ENCODE peak calls at places on chromosomes 2 and 18, in five cellular contexts. One of them, this sample, is unnamed.

GRCh38 chr18:48328473-48329205 is 80.5 kb downstream of the ZBTB7C start:
- DNase-seq in A549: peak
- DNase-seq in esophagus squamous epithelium: no peak
- DNase-seq in breast epithelium: no peak
- DNase-seq in transverse colon: no peak
- DNase-seq in this sample: peak

GRCh38 chr2:241951920-241952319 is 82.4 kb downstream of the RTP5 start:
- DNase-seq in A549: no peak
- DNase-seq in esophagus squamous epithelium: no peak
- DNase-seq in breast epithelium: no peak
- DNase-seq in transverse colon: peak
- DNase-seq in this sample: peak

GRCh38 chr2:240873098-240873788 is 4.6 kb downstream of the AGXT start:
- DNase-seq in A549: no peak
- DNase-seq in esophagus squamous epithelium: no peak
- DNase-seq in breast epithelium: no peak
- DNase-seq in transverse colon: no peak
- DNase-seq in this sample: no peak

GRCh38 chr18:62669225-62669624 is 46.1 kb upstream of the PHLPP1 start:
- DNase-seq in A549: no peak
- DNase-seq in esophagus squamous epithelium: no peak
- DNase-seq in breast epithelium: no peak
- DNase-seq in transverse colon: no peak
- DNase-seq in this sample: no peak

GRCh38 chr18:55856679-55857078 is 268.7 kb upstream of the TCF4 start:
- DNase-seq in A549: no peak
- DNase-seq in esophagus squamous epithelium: no peak
- DNase-seq in breast epithelium: no peak
- DNase-seq in transverse colon: no peak
- DNase-seq in this sample: no peak

GRCh38 chr2:46672752-46673151 is 193.4 kb downstream of the TMEM247 start:
- DNase-seq in A549: no peak
- DNase-seq in esophagus squamous epithelium: no peak
- DNase-seq in breast epithelium: no peak
- DNase-seq in transverse colon: no peak
- DNase-seq in this sample: no peak

GRCh38 chr18:853471-853870 is 41.4 kb upstream of the YES1 start:
- DNase-seq in A549: no peak
- DNase-seq in esophagus squamous epithelium: no peak
- DNase-seq in breast epithelium: no peak
- DNase-seq in transverse colon: no peak
- DNase-seq in this sample: no peak

GRCh38 chr2:23200056-23200455 is 184.9 kb upstream of the KLHL29 start:
- DNase-seq in A549: no peak
- DNase-seq in esophagus squamous epithelium: no peak
- DNase-seq in breast epithelium: no peak
- DNase-seq in transverse colon: no peak
- DNase-seq in this sample: no peak

GRCh38 chr2:126736133-126736874 is 80.3 kb downstream of the GYPC start:
- DNase-seq in A549: no peak
- DNase-seq in esophagus squamous epithelium: no peak
- DNase-seq in breast epithelium: no peak
- DNase-seq in transverse colon: peak
- DNase-seq in this sample: no peak

GRCh38 chr2:10354399-10354798 is 51.7 kb downstream of the HPCAL1 start:
- DNase-seq in A549: no peak
- DNase-seq in esophagus squamous epithelium: no peak
- DNase-seq in breast epithelium: no peak
- DNase-seq in transverse colon: no peak
- DNase-seq in this sample: no peak

GRCh38 chr2:183037281-183037659 is 987 bp downstream of the NCKAP1 start:
- DNase-seq in A549: no peak
- DNase-seq in esophagus squamous epithelium: no peak
- DNase-seq in breast epithelium: no peak
- DNase-seq in transverse colon: no peak
- DNase-seq in this sample: no peak
- TF ChIP-seq POLR2A in A549: no peak
- TF ChIP-seq POLR2A in esophagus squamous epithelium: no peak
- TF ChIP-seq POLR2A in breast epithelium: no peak
- TF ChIP-seq POLR2A in transverse colon: no peak
- TF ChIP-seq POLR2A in this sample: no peak

DNA sequence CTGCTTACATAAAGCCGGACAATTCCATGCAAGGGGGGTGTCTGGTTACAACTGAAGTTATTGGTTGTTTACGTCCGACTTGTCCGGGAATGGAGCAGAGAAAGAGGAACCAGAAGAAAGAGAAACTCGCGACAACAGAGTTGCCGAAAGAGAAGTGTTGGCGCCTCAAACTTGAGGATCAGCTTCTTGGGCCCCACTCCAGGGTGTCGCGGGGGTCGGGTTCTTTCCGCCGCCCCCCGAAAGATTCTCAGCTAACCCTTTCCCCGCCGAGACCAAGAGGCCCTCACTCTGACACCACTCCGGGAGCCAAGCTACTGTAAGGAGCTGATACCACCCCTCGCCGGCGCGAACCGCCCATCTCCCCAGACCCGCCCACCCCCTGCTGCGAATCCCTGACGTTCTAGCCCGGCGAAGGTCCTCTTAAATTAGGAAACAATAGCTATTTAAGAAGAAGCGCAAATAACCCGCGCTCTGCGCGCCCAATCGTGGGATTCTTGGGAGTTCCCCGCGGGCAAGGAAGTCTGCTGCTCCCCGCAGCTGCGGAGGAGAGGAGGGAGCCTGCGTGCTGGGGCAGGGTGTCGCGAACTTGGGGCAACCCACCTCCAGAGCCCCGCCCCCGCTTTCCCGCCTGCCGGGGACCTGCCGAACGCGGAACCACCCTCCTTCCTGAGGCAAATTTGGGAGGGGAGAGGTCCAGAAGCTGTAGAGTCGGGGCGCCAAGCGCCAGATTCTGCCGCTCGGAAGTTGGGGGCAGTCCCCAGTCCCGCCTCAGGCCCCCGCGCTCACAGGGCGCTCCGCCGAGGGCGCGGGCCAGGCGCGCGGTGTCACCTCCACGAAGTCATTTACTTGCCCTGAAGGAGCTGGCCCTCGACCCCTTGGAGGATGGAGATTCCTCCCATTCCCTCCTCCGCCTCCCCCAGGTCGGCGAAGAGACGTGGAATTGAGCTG is 8.5 kb upstream of the SP9 start:
- DNase-seq in A549: peak
- DNase-seq in esophagus squamous epithelium: no peak
- DNase-seq in breast epithelium: no peak
- DNase-seq in transverse colon: peak
- DNase-seq in this sample: no peak
- H3K27ac ChIP-seq in A549: peak
- H3K27ac ChIP-seq in esophagus squamous epithelium: no peak
- H3K27ac ChIP-seq in breast epithelium: peak
- H3K27ac ChIP-seq in transverse colon: no peak
- H3K27ac ChIP-seq in this sample: no peak

GRCh38 chr18:10519999-10520935 is 5.6 kb upstream of the NAPG start:
- DNase-seq in A549: peak
- DNase-seq in esophagus squamous epithelium: no peak
- DNase-seq in breast epithelium: peak
- DNase-seq in transverse colon: peak
- DNase-seq in this sample: peak

GRCh38 chr18:10519366-10519765 is 6.5 kb upstream of the NAPG start:
- DNase-seq in A549: no peak
- DNase-seq in esophagus squamous epithelium: no peak
- DNase-seq in breast epithelium: no peak
- DNase-seq in transverse colon: no peak
- DNase-seq in this sample: no peak

GRCh38 chr18:10515456-10515855 is 10.4 kb upstream of the NAPG start:
- DNase-seq in A549: no peak
- DNase-seq in esophagus squamous epithelium: no peak
- DNase-seq in breast epithelium: peak
- DNase-seq in transverse colon: no peak
- DNase-seq in this sample: no peak

GRCh38 chr18:10516078-10516477 is 9.7 kb upstream of the NAPG start:
- DNase-seq in A549: no peak
- DNase-seq in esophagus squamous epithelium: no peak
- DNase-seq in breast epithelium: no peak
- DNase-seq in transverse colon: no peak
- DNase-seq in this sample: no peak

GRCh38 chr18:10518595-10519273 is 7.1 kb upstream of the NAPG start:
- DNase-seq in A549: no peak
- DNase-seq in esophagus squamous epithelium: no peak
- DNase-seq in breast epithelium: no peak
- DNase-seq in transverse colon: peak
- DNase-seq in this sample: no peak
- H3K4me3 ChIP-seq in A549: no peak
- H3K4me3 ChIP-seq in esophagus squamous epithelium: no peak
- H3K4me3 ChIP-seq in breast epithelium: no peak
- H3K4me3 ChIP-seq in transverse colon: no peak
- H3K4me3 ChIP-seq in this sample: no peak

DNA sequence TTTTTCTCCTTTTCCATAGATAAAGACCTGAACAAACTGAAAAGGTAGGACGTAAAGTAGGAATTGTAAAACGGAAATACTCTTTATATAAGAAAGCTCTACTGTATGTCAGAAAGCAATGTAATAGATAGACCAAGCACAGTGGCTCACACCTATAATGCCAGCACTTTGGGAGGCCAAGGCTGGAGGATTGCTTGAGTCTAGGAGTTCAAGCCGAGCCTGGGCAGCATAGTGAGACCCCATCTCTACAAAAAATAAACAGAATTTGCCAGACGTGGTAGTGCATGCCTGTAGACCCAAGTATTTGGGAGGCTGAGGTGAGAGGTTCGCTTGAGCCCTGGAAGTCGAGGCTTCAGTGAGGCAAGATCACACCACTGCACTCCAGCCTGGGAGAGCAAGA is 7.6 kb downstream of the ZNF397 start:
- DNase-seq in A549: no peak
- DNase-seq in esophagus squamous epithelium: no peak
- DNase-seq in breast epithelium: no peak
- DNase-seq in transverse colon: no peak
- DNase-seq in this sample: no peak
- TF ChIP-seq POLR2A in A549: no peak
- TF ChIP-seq POLR2A in esophagus squamous epithelium: no peak
- TF ChIP-seq POLR2A in breast epithelium: no peak
- TF ChIP-seq POLR2A in transverse colon: no peak
- TF ChIP-seq POLR2A in this sample: no peak

GRCh38 chr2:43515807-43516497 is 79.9 kb downstream of the THADA start:
- DNase-seq in A549: no peak
- DNase-seq in esophagus squamous epithelium: no peak
- DNase-seq in breast epithelium: no peak
- DNase-seq in transverse colon: no peak
- DNase-seq in this sample: no peak
- H3K27ac ChIP-seq in A549: no peak
- H3K27ac ChIP-seq in esophagus squamous epithelium: peak
- H3K27ac ChIP-seq in breast epithelium: peak
- H3K27ac ChIP-seq in transverse colon: peak
- H3K27ac ChIP-seq in this sample: peak

DNA sequence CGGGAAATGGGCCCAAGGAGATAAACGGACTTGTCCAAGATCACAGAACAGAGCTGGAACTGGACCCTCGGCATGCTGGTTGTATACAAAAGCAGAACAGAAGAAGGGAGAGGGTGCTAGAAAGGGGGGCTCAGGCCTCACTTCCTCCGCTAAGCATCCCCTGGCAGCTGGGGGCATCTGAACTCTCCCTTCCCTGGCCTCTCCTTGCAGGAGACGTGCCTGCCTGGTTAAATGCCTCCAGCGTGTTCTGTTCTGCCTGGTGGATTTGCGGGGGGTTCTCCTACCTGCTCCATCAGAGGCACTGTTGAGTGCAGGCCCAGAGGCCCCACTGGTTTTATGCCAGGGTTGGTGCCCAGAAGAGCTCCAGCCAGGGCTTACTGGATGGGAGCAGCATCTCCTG is 124.7 kb downstream of the ZFP36L2 start:
- DNase-seq in A549: no peak
- DNase-seq in esophagus squamous epithelium: no peak
- DNase-seq in breast epithelium: peak
- DNase-seq in transverse colon: no peak
- DNase-seq in this sample: no peak
- H3K4me3 ChIP-seq in A549: no peak
- H3K4me3 ChIP-seq in esophagus squamous epithelium: no peak
- H3K4me3 ChIP-seq in breast epithelium: peak
- H3K4me3 ChIP-seq in transverse colon: peak
- H3K4me3 ChIP-seq in this sample: no peak

GRCh38 chr2:210226186-210226585 is 939 bp upstream of the ACADL start:
- DNase-seq in A549: no peak
- DNase-seq in esophagus squamous epithelium: no peak
- DNase-seq in breast epithelium: no peak
- DNase-seq in transverse colon: no peak
- DNase-seq in this sample: no peak
- TF ChIP-seq POLR2A in A549: no peak
- TF ChIP-seq POLR2A in esophagus squamous epithelium: no peak
- TF ChIP-seq POLR2A in breast epithelium: no peak
- TF ChIP-seq POLR2A in transverse colon: no peak
- TF ChIP-seq POLR2A in this sample: no peak

GRCh38 chr2:48344441-48344756 is 185.6 kb upstream of the STON1 start:
- DNase-seq in A549: no peak
- DNase-seq in esophagus squamous epithelium: no peak
- DNase-seq in breast epithelium: no peak
- DNase-seq in transverse colon: no peak
- DNase-seq in this sample: no peak

GRCh38 chr2:48343571-48344440 is 186.1 kb upstream of the STON1 start:
- DNase-seq in A549: peak
- DNase-seq in esophagus squamous epithelium: no peak
- DNase-seq in breast epithelium: no peak
- DNase-seq in transverse colon: no peak
- DNase-seq in this sample: no peak

GRCh38 chr2:48345176-48345575 is 184.8 kb upstream of the STON1 start:
- DNase-seq in A549: peak
- DNase-seq in esophagus squamous epithelium: no peak
- DNase-seq in breast epithelium: no peak
- DNase-seq in transverse colon: no peak
- DNase-seq in this sample: no peak

GRCh38 chr2:48347712-48348111 is 182.2 kb upstream of the STON1 start:
- DNase-seq in A549: peak
- DNase-seq in esophagus squamous epithelium: no peak
- DNase-seq in breast epithelium: no peak
- DNase-seq in transverse colon: no peak
- DNase-seq in this sample: no peak

DNA sequence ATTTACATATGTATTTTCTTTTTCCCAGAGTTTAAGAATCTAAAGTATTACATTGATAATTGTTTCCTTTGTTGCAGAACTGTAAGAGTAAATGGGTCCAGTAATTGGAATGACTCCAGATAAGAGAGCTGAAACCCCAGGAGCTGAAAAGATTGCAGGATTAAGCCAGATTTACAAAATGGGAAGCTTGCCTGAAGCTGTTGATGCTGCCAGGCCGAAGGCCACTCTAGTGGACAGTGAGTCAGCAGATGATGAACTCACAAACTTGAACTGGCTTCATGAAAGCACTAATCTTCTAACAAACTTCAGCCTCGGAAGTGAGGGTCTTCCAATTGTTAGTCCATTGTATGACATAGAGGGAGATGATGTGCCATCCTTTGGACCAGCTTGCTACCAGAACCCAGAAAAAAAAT is 183.8 kb upstream of the STON1 start:
- DNase-seq in A549: peak
- DNase-seq in esophagus squamous epithelium: no peak
- DNase-seq in breast epithelium: no peak
- DNase-seq in transverse colon: peak
- DNase-seq in this sample: peak
- H3K27ac ChIP-seq in A549: peak
- H3K27ac ChIP-seq in esophagus squamous epithelium: peak
- H3K27ac ChIP-seq in breast epithelium: no peak
- H3K27ac ChIP-seq in transverse colon: peak
- H3K27ac ChIP-seq in this sample: peak